ENCODE peak calls at places on chromosomes 1 and 21, in eight cellular contexts. O is HepG2, V is sigmoid colon, Z is prostate gland, D is SK-N-SH, H is stomach, S is breast epithelium, W is endothelial cell of umbilical vein. L is an unnamed sample. For H3K9me3, the result is how much of the 10 kb centered on the place peaks cover.

GRCh38 chr1:26318338-26319064 is 743 bp downstream of the CD52 start:
- DNase-seq in O (no peak), V (peak), Z (no peak), D (no peak), H (no peak), S (no peak), W (no peak), L (peak)

GRCh38 chr1:231695439-231696255 is 69.1 kb downstream of the DISC1 start:
- DNase-seq in O (no peak), V (no peak), Z (no peak), D (peak), H (no peak), S (no peak), W (no peak), L (no peak)

GRCh38 chr1:13808729-13809131 is 108.7 kb downstream of the PRDM2 start:
- DNase-seq in O (no peak), V (no peak), Z (no peak), D (no peak), H (no peak), S (no peak), W (no peak), L (no peak)

GRCh38 chr1:26289158-26290059 is 9.5 kb downstream of the SH3BGRL3 start:
- DNase-seq in O (no peak), V (no peak), Z (no peak), D (no peak), H (peak), S (no peak), W (no peak), L (peak)

GRCh38 chr1:1892079-1892762 is 1.3 kb upstream of the GNB1 start:
- DNase-seq in O (no peak), V (no peak), Z (peak), D (no peak), H (no peak), S (no peak), W (no peak), L (peak)

GRCh38 chr21:41808846-41809245 is 42.0 kb upstream of the RIPK4 start:
- DNase-seq in O (no peak), V (no peak), Z (no peak), D (no peak), H (no peak), S (peak), W (no peak), L (no peak)

GRCh38 chr1:205582046-205582445 is 49.8 kb downstream of the ELK4 start:
- DNase-seq in O (peak), V (peak), Z (no peak), D (no peak), H (peak), S (no peak), W (no peak), L (peak)

GRCh38 chr1:230167419-230167852 is 100.4 kb downstream of the GALNT2 start:
- DNase-seq in O (peak), V (peak), Z (no peak), D (peak), H (no peak), S (no peak), W (peak), L (peak)

GRCh38 chr21:23471877-23472276 is 2135.4 kb downstream of the MRPL39 start:
- DNase-seq in O (no peak), V (no peak), Z (no peak), D (no peak), H (no peak), S (no peak), W (no peak), L (no peak)

GRCh38 chr1:155080250-155081228 is 1.9 kb downstream of the EFNA3 start:
- DNase-seq in O (no peak), V (peak), Z (no peak), D (peak), H (no peak), S (no peak), W (no peak), L (no peak)

GRCh38 chr1:90522432-90522831 is 194.7 kb downstream of the BARHL2 start:
- DNase-seq in O (no peak), V (no peak), Z (no peak), D (no peak), H (no peak), S (no peak), W (no peak), L (no peak)

DNA sequence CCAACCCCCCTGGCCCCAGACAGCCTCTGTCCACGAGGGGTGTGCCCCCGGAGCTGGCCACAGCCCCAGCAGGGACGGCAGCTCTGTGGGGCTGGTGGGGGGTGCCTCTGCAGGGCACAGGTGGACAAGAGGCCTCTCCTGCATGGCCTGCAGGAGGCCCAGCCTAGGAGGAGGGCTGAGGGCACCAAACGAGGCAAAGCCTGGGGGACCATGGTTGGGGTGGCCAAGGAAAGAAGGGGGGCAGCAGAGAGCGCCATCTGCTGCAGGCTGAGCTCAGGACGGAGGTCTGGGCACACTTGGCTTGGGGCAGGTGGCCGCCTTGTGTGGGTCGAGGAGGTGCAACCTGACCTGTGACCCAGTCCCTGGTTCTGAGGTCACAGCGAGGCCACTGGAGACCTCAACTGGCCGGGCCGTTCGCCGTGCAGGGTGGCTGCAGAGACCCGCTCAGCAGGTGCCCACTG is 27.3 kb downstream of the RRP1 start:
- DNase-seq in O (no peak), V (no peak), Z (no peak), D (no peak), H (no peak), S (no peak), W (no peak), L (peak)
- TF ChIP-seq CTCF in O (peak), V (no peak), Z (no peak), D (no peak), H (no peak), S (no peak), W (no peak), L (no peak)

DNA sequence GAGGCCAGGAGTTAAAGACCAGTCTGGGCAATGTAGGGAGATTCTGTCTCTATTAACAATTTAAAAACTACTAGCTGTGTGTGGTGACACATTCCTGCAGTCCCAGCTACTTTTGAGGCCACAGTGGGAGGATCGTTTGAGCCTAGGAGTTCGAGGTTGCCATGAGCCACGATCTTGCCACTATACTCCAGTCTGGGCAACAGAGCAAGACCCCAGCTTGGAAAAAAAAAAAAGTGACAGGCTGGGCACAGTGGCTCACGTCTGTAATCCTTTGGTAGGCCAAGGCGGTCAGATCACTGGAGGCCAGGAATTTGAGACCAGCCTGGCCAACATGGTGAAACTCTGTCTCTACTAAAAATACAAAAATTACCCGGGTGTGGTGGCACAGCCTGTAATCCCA is 26.8 kb downstream of the HP1BP3 start:
- DNase-seq in O (no peak), V (no peak), Z (no peak), D (no peak), H (no peak), S (no peak), W (no peak), L (no peak)
- TF ChIP-seq POLR2AphosphoS5 in O (no peak), V (no peak), Z (no peak), D (no peak), H (no peak), S (no peak), W (no peak), L (no peak)

DNA sequence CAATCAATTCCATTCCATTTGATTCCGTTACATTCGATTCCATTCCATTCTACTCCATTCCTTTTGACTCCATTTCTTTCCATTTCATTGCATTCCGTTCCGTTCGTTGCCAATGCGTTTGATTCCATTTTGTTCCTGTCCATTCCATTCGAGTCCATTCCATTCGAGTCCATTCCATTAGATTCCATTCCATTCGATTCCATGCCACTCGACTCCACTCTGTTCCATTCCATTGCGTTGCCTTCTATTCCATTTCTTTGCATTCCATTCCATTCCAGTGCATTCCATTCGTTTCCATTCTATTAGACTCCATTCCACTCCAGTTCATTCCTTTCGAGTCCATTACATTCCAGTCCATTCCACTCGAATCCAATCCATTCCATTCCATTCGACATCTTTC is 2587.5 kb upstream of the TPTE start:
- DNase-seq in O (no peak), V (no peak), Z (no peak), D (no peak), H (no peak), S (no peak), W (no peak), L (no peak)
- H3K9me3 ChIP-seq in O (under half), V (under half), Z (under half), D (under half), H (half or more), S (half or more), W (half or more), L (under half)

GRCh38 chr1:79587229-79587628 is 580.7 kb upstream of the ADGRL4 start:
- DNase-seq in O (no peak), V (no peak), Z (no peak), D (no peak), H (no peak), S (no peak), W (no peak), L (no peak)
- TF ChIP-seq CTCF in O (no peak), V (no peak), Z (no peak), D (peak), H (no peak), S (no peak), W (no peak), L (no peak)

GRCh38 chr1:117084231-117084630 is 24.1 kb downstream of the TTF2 start:
- DNase-seq in O (no peak), V (no peak), Z (no peak), D (no peak), H (no peak), S (no peak), W (no peak), L (no peak)
- TF ChIP-seq POLR2AphosphoS5 in O (no peak), V (no peak), Z (no peak), D (no peak), H (no peak), S (no peak), W (no peak), L (no peak)

DNA sequence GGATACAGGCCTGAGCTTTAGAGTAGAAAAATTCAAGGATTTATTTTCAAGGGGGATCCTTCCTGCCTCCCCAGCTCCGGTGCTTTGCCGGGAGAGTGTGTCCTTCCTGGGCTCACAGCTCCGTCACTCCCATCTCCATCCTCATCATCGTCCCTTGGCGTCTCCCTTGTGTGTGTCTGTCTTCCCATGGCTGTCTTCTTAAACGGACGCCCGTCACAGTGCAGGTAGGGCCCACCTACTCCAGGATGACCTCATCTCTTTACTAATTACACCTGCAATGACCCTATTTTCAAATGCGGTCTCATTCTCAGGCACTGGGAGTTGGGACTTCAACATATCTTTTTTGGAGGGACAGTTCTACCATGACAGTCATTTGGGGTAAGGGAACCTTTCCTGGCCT is 320.3 kb upstream of the C1orf174 start:
- DNase-seq in O (no peak), V (no peak), Z (no peak), D (no peak), H (no peak), S (no peak), W (no peak), L (no peak)
- H3K9me3 ChIP-seq in O (under half), V (under half), Z (under half), D (under half), H (under half), S (under half), W (under half), L (under half)

GRCh38 chr1:10561955-10562354 is 87.2 kb downstream of the PEX14 start:
- DNase-seq in O (no peak), V (no peak), Z (no peak), D (no peak), H (no peak), S (no peak), W (no peak), L (no peak)
- TF ChIP-seq CTCF in O (no peak), V (no peak), Z (no peak), D (peak), H (no peak), S (no peak), W (peak), L (no peak)

DNA sequence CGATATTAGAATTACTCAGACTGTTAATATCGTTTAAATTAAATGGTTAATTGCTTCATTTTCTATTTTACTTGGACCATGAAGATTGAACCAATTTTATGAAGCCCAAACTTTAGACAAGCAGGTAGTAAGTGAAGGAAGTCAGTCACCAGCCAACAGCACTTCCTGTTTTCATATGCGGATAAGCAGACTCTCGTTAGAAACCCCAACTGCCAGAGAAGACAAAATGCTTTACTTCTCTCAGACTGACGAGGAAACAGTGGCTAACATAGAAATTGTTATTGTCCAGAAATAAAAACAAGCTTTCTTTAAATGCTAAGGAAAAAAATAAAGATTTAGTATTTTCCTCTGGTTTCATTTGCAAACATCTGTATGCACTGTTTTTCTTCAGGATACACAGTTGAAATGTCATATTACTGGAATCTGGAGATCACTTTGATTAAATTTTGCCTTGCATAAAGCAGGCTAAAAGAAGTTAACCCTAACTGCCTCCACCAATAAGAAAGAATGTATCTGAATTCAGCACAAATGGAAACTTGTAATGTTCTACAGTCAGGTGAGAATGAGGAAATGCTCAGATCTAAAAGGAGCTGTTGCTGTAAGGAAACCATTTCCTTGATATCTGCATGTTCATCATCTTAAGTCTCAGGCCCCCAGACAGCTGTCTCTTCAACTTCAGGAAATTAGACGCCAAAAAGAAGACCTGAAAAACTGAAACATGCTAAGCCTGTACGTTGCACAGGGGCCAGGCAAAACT is 129.8 kb upstream of the SAMSN1 start:
- DNase-seq in O (no peak), V (no peak), Z (no peak), D (no peak), H (no peak), S (no peak), W (peak), L (peak)
- TF ChIP-seq POLR2AphosphoS5 in O (no peak), V (no peak), Z (no peak), D (no peak), H (no peak), S (no peak), W (no peak), L (no peak)